ENCODE peak calls at places on chromosomes 6 and 20, in seven cellular contexts. R, I, L, U, Z, Q and J are unnamed samples.

GRCh38 chr6:621916-622315 is 35.0 kb downstream of the HUS1B start:
- DNase-seq in Q (no peak), Z (no peak), L (no peak), U (no peak), R (no peak), I (no peak), J (no peak)

GRCh38 chr6:123042412-123042811 is 46.4 kb downstream of the CLVS2 start:
- DNase-seq in L (no peak), Z (no peak), I (no peak), U (no peak), Q (no peak), R (no peak), J (no peak)

GRCh38 chr20:50729925-50730764 is 1.2 kb upstream of the PARD6B start:
- DNase-seq in R (no peak), Q (no peak), Z (no peak), U (no peak), I (peak; percentile 82), L (no peak), J (no peak)

GRCh38 chr6:113584767-113585166 is 272.4 kb upstream of the MARCKS start:
- DNase-seq in I (no peak), Q (no peak), L (no peak), Z (no peak), R (no peak), U (no peak), J (no peak)

GRCh38 chr6:163369628-163370365 is 44.7 kb upstream of the QKI start:
- DNase-seq in Q (no peak), L (no peak), I (no peak), R (no peak), U (no peak), Z (no peak), J (no peak)

GRCh38 chr20:54200487-54201267 is 7.2 kb upstream of the PFDN4 start:
- DNase-seq in L (no peak), U (no peak), R (no peak), I (peak; percentile 80), Z (no peak), Q (no peak), J (no peak)

GRCh38 chr20:47317127-47317895 is 39.2 kb downstream of the ZMYND8 start:
- DNase-seq in R (peak; percentile 53), I (no peak), Z (peak; percentile 91), U (peak; percentile 55), L (peak; percentile 36), Q (peak; percentile 40), J (peak; percentile 52)

GRCh38 chr6:37688088-37688850 is 9.4 kb downstream of the MDGA1 start:
- DNase-seq in L (no peak), R (peak; percentile 56), U (no peak), Z (no peak), I (no peak), Q (no peak), J (no peak)

GRCh38 chr20:7155282-7155681 is 387.8 kb downstream of the BMP2 start:
- DNase-seq in I (no peak), Z (no peak), R (no peak), Q (no peak), L (no peak), U (no peak), J (peak; percentile 25)

GRCh38 chr6:67433124-67433523 is 1202.0 kb upstream of the ADGRB3 start:
- DNase-seq in R (no peak), Z (no peak), I (no peak), L (no peak), Q (no peak), U (no peak), J (no peak)

GRCh38 chr20:24837721-24838456 is 111.2 kb upstream of the CST7 start:
- DNase-seq in U (no peak), Z (no peak), I (no peak), Q (no peak), R (no peak), L (no peak), J (no peak)

GRCh38 chr20:36246410-36246809 is 10.1 kb downstream of the AAR2 start:
- DNase-seq in U (no peak), I (no peak), Q (no peak), Z (no peak), L (no peak), R (no peak), J (no peak)